ENCODE peak calls at places on chromosomes 6 and 20, in ten cellular contexts. Q, G, M, I, K, N, Y, L, B and W are unnamed samples.
A peak's percentile ranks its signal among the peaks of the same experiment; 100 is the strongest.

GRCh38 chr6:135087403-135087802 is 32.8 kb upstream of the HBS1L start:
- DNase-seq in N (no peak), I (no peak), K (no peak), Y (no peak), M (no peak), G (no peak), B (peak; percentile 19), Q (no peak), L (no peak), W (no peak)

GRCh38 chr6:90110971-90111370 is 185.7 kb downstream of the BACH2 start:
- DNase-seq in B (no peak), G (no peak), L (no peak), N (peak; percentile 68), I (no peak), M (no peak), Q (no peak), Y (no peak), K (no peak), W (no peak)

GRCh38 chr20:38894091-38894847 is 31.9 kb upstream of the FAM83D start:
- DNase-seq in G (no peak), I (no peak), L (no peak), N (no peak), K (no peak), B (no peak), M (no peak), Q (no peak), Y (no peak), W (no peak)

GRCh38 chr6:131063028-131063763 is at the start of gene EPB41L2:
- DNase-seq in L (peak; percentile 86), I (peak; percentile 89), B (peak; percentile 94), G (peak; percentile 93), Y (peak; percentile 72), M (peak; percentile 93), N (peak; percentile 75), K (peak; percentile 25), Q (peak; percentile 93), W (peak; percentile 64)

GRCh38 chr6:8562133-8562532 is 126.8 kb upstream of the SLC35B3 start:
- DNase-seq in L (no peak), M (no peak), Q (no peak), N (no peak), K (no peak), I (no peak), B (no peak), G (no peak), Y (no peak), W (no peak)

GRCh38 chr6:143678980-143679379 is 1.2 kb downstream of the PHACTR2 start:
- DNase-seq in L (no peak), I (peak; percentile 47), B (no peak), K (no peak), Y (no peak), M (no peak), N (peak; percentile 14), Q (no peak), G (peak; percentile 47), W (peak; percentile 30)

GRCh38 chr20:31835554-31835953 is 9.8 kb downstream of the FOXS1 start:
- DNase-seq in I (no peak), B (no peak), M (no peak), N (no peak), K (no peak), Y (no peak), G (no peak), Q (no peak), L (no peak), W (no peak)

GRCh38 chr6:46380152-46380807 is 111.0 kb downstream of the RCAN2 start:
- DNase-seq in N (no peak), M (no peak), Q (no peak), K (no peak), B (no peak), G (no peak), Y (no peak), L (no peak), I (no peak), W (no peak)

GRCh38 chr6:166437661-166438060 is 54.9 kb upstream of the MPC1 start:
- DNase-seq in Q (no peak), N (no peak), Y (no peak), L (no peak), K (no peak), B (no peak), G (no peak), I (no peak), M (no peak), W (no peak)

GRCh38 chr20:52207020-52207810 is 15.6 kb upstream of the ZFP64 start:
- DNase-seq in K (no peak), M (no peak), Y (no peak), I (no peak), L (no peak), Q (no peak), B (no peak), N (no peak), G (no peak), W (no peak)

GRCh38 chr20:49586967-49587587 is 19.1 kb upstream of the PTGIS start:
- DNase-seq in I (no peak), M (no peak), L (peak; percentile 83), K (no peak), B (no peak), Y (peak; percentile 53), N (no peak), Q (no peak), G (no peak), W (no peak)

GRCh38 chr6:20208687-20209378 is 3.4 kb downstream of the MBOAT1 start:
- DNase-seq in Q (no peak), N (no peak), L (no peak), K (no peak), B (no peak), Y (no peak), G (no peak), M (no peak), I (no peak), W (no peak)

GRCh38 chr6:112325449-112325848 is 21.7 kb upstream of the RFPL4B start:
- DNase-seq in I (no peak), Y (no peak), L (no peak), B (no peak), K (no peak), N (no peak), G (peak; percentile 21), Q (no peak), M (no peak), W (no peak)

GRCh38 chr20:45538209-45538798 is 978 bp downstream of the WFDC6 start:
- DNase-seq in G (no peak), Q (no peak), B (no peak), I (peak; percentile 93), N (no peak), M (no peak), L (no peak), Y (no peak), K (no peak), W (peak; percentile 89)

GRCh38 chr6:34334796-34335416 is 57.6 kb downstream of the NUDT3 start:
- DNase-seq in I (no peak), Q (no peak), Y (no peak), K (no peak), M (no peak), N (no peak), L (no peak), G (no peak), B (no peak), W (no peak)
- H3K4me1 ChIP-seq in I (peaks cover 21% of the 10 kb centered on the region), Q (peaks cover 62% of the 10 kb centered on the region), Y (no peaks in the 10 kb centered on the region), K (peaks cover 6% of the 10 kb centered on the region), M (peaks cover 22% of the 10 kb centered on the region), N (no peaks in the 10 kb centered on the region), L (peaks cover 7% of the 10 kb centered on the region), G (no peaks in the 10 kb centered on the region), B (peaks cover 41% of the 10 kb centered on the region), W (peaks cover 9% of the 10 kb centered on the region)

DNA sequence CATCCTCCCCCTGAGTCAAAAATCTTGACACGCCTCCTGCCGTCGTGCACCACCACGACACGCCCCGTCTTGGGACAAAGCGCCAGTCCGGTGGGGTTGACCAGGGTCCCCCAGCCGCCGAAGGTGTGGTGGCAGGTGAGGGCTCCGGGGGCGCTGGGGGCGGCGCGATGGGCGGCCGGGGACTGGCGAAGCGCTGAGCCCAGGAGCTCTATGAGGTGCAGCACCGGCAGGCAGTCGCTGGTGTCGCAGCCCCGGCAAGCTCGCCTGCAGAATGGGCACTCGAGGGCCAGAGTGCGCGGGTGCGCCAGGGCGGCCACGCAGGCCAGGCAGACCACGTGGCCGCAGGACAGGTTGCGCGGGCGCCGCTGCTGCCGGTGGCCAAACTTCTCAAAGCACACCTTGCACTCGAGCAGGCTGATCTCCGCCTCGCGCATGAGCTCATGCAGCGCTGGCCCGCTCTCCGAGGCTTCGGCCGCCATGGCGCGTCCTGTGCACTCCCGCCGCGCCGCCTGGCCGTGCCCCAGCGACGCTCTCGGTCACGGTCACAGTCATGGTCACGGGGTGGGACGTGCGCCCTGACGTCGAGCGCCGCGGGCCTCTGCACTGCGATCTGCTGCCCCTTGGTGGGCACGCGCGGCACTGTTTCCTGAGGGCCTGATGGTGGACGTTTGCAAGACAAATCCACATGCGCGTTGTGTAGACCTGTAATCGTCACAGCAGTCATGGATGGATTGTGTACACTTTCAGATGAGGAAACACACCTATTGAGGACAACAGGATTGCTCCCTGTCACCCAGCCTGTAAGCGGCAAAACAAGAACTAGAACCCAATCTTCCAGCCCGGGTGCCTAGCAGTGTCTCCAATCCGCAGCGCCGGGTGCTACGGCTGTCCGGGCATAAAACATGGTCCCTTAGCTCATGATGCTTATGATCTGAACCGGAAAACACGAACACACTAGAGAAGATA is at the start of gene NHLRC1:
- DNase-seq in Q (peak; percentile 95), B (no peak), I (peak; percentile 93), M (peak; percentile 88), L (peak; percentile 82), Y (peak; percentile 75), N (peak; percentile 68), G (peak; percentile 67), K (peak; percentile 35), W (peak; percentile 48)
- H3K27ac ChIP-seq in Q (peak within 1 kb of the TSS; percentile 77), B (no peak within 1 kb of the TSS), I (peak within 1 kb of the TSS; percentile 52), M (no peak within 1 kb of the TSS), L (peak within 1 kb of the TSS; percentile 27), Y (no peak within 1 kb of the TSS), N (no peak within 1 kb of the TSS), G (no peak within 1 kb of the TSS), K (peak within 1 kb of the TSS; percentile 63), W (peak within 1 kb of the TSS; percentile 11)

DNA sequence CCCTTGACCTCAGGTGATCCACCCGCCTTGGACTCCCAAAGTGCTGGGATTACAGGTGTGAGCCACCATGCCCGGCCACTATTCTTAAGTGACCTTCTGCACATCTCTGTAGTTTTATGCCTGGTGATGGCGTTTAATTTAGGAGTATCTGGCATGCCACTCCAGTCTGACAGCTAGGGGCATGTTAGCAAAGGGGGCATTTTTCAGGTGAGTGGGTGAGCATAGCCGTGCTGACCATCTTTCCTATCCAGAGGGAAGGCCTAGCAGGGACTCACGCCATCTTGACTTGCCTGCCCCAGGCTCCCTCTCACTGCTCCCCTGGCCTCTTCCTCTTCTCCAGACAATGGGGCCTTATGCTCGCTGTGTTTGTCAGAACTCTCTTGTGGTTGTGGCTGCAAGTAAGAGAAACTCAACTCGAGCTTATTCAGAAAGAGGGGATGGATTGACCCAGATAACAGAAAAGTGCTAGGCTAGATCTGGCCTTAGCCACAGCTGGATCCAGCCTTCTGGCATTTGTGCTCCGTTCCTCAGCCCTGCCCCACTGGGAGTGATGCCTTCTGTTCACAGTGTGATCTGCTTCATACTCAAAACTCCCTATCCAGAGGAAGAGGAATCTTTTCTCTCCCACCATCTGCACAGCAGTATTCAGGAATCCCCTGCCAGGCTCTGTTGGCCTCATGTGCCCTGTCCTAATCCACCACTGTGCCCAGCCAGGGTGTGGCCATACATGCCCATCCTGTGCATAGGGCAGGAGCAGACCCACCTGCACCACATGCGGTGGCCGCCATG is 174.5 kb upstream of the AKAP12 start:
- DNase-seq in N (no peak), K (no peak), Q (no peak), L (no peak), B (no peak), I (no peak), M (no peak), G (no peak), Y (no peak), W (no peak)
- H3K4me1 ChIP-seq in N (no peaks in the 10 kb centered on the region), K (no peaks in the 10 kb centered on the region), Q (peaks cover 14% of the 10 kb centered on the region), L (peaks cover 23% of the 10 kb centered on the region), B (no peaks in the 10 kb centered on the region), I (peaks cover 67% of the 10 kb centered on the region), M (peaks cover 85% of the 10 kb centered on the region), G (peaks cover 47% of the 10 kb centered on the region), Y (peaks cover 52% of the 10 kb centered on the region), W (peaks cover 16% of the 10 kb centered on the region)

GRCh38 chr20:56463428-56463827 is 5.0 kb upstream of the RTF2 start:
- DNase-seq in M (no peak), G (no peak), Q (no peak), N (no peak), B (no peak), L (no peak), I (no peak), Y (no peak), K (no peak), W (no peak)
- H3K27ac ChIP-seq in M (no peak overlapping the region), G (no peak overlapping the region), Q (no peak overlapping the region), N (no peak overlapping the region), B (no peak overlapping the region), L (no peak overlapping the region), I (no peak overlapping the region), Y (no peak overlapping the region), K (no peak overlapping the region), W (no peak overlapping the region)